ENCODE peak calls at places on chromosomes 1 and 21, in ten cellular contexts. One of them, this sample, is unnamed.

GRCh38 chr1:226973898-226974543 is 33.9 kb downstream of the COQ8A start:
- DNase-seq in EL: no peak
- DNase-seq in GM10248: no peak
- DNase-seq in GF-D8: no peak
- DNase-seq in GDM1: no peak
- DNase-seq in cerebellum: no peak
- DNase-seq in K562: no peak
- DNase-seq in mammary epithelial cell: no peak
- DNase-seq in effector memory CD4-positive, alpha-beta T cell: no peak
- DNase-seq in neural crest cell: no peak
- DNase-seq in this sample: no peak

GRCh38 chr1:184881941-184882648 is 92.2 kb downstream of the NIBAN1 start:
- DNase-seq in EL: no peak
- DNase-seq in GM10248: no peak
- DNase-seq in GF-D8: no peak
- DNase-seq in GDM1: no peak
- DNase-seq in cerebellum: no peak
- DNase-seq in K562: no peak
- DNase-seq in mammary epithelial cell: no peak
- DNase-seq in effector memory CD4-positive, alpha-beta T cell: no peak
- DNase-seq in neural crest cell: no peak
- DNase-seq in this sample: no peak

GRCh38 chr1:239446611-239447010 is 60.2 kb downstream of the CHRM3 start:
- DNase-seq in EL: no peak
- DNase-seq in GM10248: no peak
- DNase-seq in GF-D8: no peak
- DNase-seq in GDM1: no peak
- DNase-seq in cerebellum: no peak
- DNase-seq in K562: no peak
- DNase-seq in mammary epithelial cell: no peak
- DNase-seq in effector memory CD4-positive, alpha-beta T cell: no peak
- DNase-seq in neural crest cell: no peak
- DNase-seq in this sample: no peak

GRCh38 chr1:232084584-232085223 is 458.1 kb downstream of the DISC1 start:
- DNase-seq in EL: no peak
- DNase-seq in GM10248: no peak
- DNase-seq in GF-D8: no peak
- DNase-seq in GDM1: no peak
- DNase-seq in cerebellum: no peak
- DNase-seq in K562: no peak
- DNase-seq in mammary epithelial cell: peak; percentile 24
- DNase-seq in effector memory CD4-positive, alpha-beta T cell: no peak
- DNase-seq in neural crest cell: no peak
- DNase-seq in this sample: peak; percentile 22

GRCh38 chr1:52801011-52801410 is 41.5 kb upstream of the ZYG11A start:
- DNase-seq in EL: no peak
- DNase-seq in GM10248: no peak
- DNase-seq in GF-D8: no peak
- DNase-seq in GDM1: no peak
- DNase-seq in cerebellum: no peak
- DNase-seq in K562: no peak
- DNase-seq in mammary epithelial cell: no peak
- DNase-seq in effector memory CD4-positive, alpha-beta T cell: no peak
- DNase-seq in neural crest cell: no peak
- DNase-seq in this sample: no peak

GRCh38 chr1:9600861-9601834 is 12.4 kb downstream of the TMEM201 start:
- DNase-seq in EL: no peak
- DNase-seq in GM10248: no peak
- DNase-seq in GF-D8: no peak
- DNase-seq in GDM1: no peak
- DNase-seq in cerebellum: no peak
- DNase-seq in K562: no peak
- DNase-seq in mammary epithelial cell: no peak
- DNase-seq in effector memory CD4-positive, alpha-beta T cell: no peak
- DNase-seq in neural crest cell: no peak
- DNase-seq in this sample: no peak

GRCh38 chr1:206725053-206725963 is 40.6 kb downstream of the MAPKAPK2 start:
- DNase-seq in EL: peak; percentile 50
- DNase-seq in GM10248: peak; percentile 71
- DNase-seq in GF-D8: peak; percentile 47
- DNase-seq in GDM1: no peak
- DNase-seq in cerebellum: no peak
- DNase-seq in K562: peak; percentile 71
- DNase-seq in mammary epithelial cell: no peak
- DNase-seq in effector memory CD4-positive, alpha-beta T cell: peak; percentile 36
- DNase-seq in neural crest cell: peak; percentile 57
- DNase-seq in this sample: peak; percentile 84

GRCh38 chr1:8217011-8217711 is 100.8 kb upstream of the SLC45A1 start:
- DNase-seq in EL: peak; percentile 34
- DNase-seq in GM10248: peak; percentile 41
- DNase-seq in GF-D8: no peak
- DNase-seq in GDM1: no peak
- DNase-seq in cerebellum: peak; percentile 26
- DNase-seq in K562: no peak
- DNase-seq in mammary epithelial cell: no peak
- DNase-seq in effector memory CD4-positive, alpha-beta T cell: no peak
- DNase-seq in neural crest cell: peak; percentile 33
- DNase-seq in this sample: no peak

GRCh38 chr1:216847385-216848036 is 124.3 kb upstream of the ESRRG start:
- DNase-seq in EL: peak; percentile 65
- DNase-seq in GM10248: no peak
- DNase-seq in GF-D8: no peak
- DNase-seq in GDM1: no peak
- DNase-seq in cerebellum: no peak
- DNase-seq in K562: no peak
- DNase-seq in mammary epithelial cell: peak; percentile 35
- DNase-seq in effector memory CD4-positive, alpha-beta T cell: no peak
- DNase-seq in neural crest cell: no peak
- DNase-seq in this sample: no peak

GRCh38 chr1:82110366-82111254 is 309.9 kb downstream of the ADGRL2 start:
- DNase-seq in EL: no peak
- DNase-seq in GM10248: no peak
- DNase-seq in GF-D8: no peak
- DNase-seq in GDM1: no peak
- DNase-seq in cerebellum: no peak
- DNase-seq in K562: no peak
- DNase-seq in mammary epithelial cell: no peak
- DNase-seq in effector memory CD4-positive, alpha-beta T cell: no peak
- DNase-seq in neural crest cell: no peak
- DNase-seq in this sample: no peak

GRCh38 chr1:56577859-56578663 is 1.3 kb downstream of the PLPP3 start:
- DNase-seq in EL: peak; percentile 68
- DNase-seq in GM10248: peak; percentile 32
- DNase-seq in GF-D8: no peak
- DNase-seq in GDM1: no peak
- DNase-seq in cerebellum: no peak
- DNase-seq in K562: no peak
- DNase-seq in mammary epithelial cell: peak; percentile 66
- DNase-seq in effector memory CD4-positive, alpha-beta T cell: no peak
- DNase-seq in neural crest cell: peak; percentile 49
- DNase-seq in this sample: peak; percentile 57

GRCh38 chr1:6109688-6110087 is 64.0 kb downstream of the KCNAB2 start:
- DNase-seq in EL: no peak
- DNase-seq in GM10248: no peak
- DNase-seq in GF-D8: no peak
- DNase-seq in GDM1: no peak
- DNase-seq in cerebellum: no peak
- DNase-seq in K562: peak; percentile 49
- DNase-seq in mammary epithelial cell: no peak
- DNase-seq in effector memory CD4-positive, alpha-beta T cell: no peak
- DNase-seq in neural crest cell: no peak
- DNase-seq in this sample: no peak

GRCh38 chr21:29477941-29478340 is 179.2 kb downstream of the BACH1 start:
- DNase-seq in EL: peak; percentile 56
- DNase-seq in GM10248: no peak
- DNase-seq in GF-D8: no peak
- DNase-seq in GDM1: no peak
- DNase-seq in cerebellum: no peak
- DNase-seq in K562: no peak
- DNase-seq in mammary epithelial cell: peak; percentile 15
- DNase-seq in effector memory CD4-positive, alpha-beta T cell: no peak
- DNase-seq in neural crest cell: no peak
- DNase-seq in this sample: no peak

GRCh38 chr1:206797534-206798383 is 25.5 kb upstream of the IL10 start:
- DNase-seq in EL: no peak
- DNase-seq in GM10248: no peak
- DNase-seq in GF-D8: no peak
- DNase-seq in GDM1: no peak
- DNase-seq in cerebellum: no peak
- DNase-seq in K562: peak; percentile 69
- DNase-seq in mammary epithelial cell: no peak
- DNase-seq in effector memory CD4-positive, alpha-beta T cell: no peak
- DNase-seq in neural crest cell: peak; percentile 14
- DNase-seq in this sample: peak; percentile 35

GRCh38 chr1:17306921-17307320 is 1.1 kb upstream of the PADI4 start:
- DNase-seq in EL: no peak
- DNase-seq in GM10248: no peak
- DNase-seq in GF-D8: no peak
- DNase-seq in GDM1: no peak
- DNase-seq in cerebellum: no peak
- DNase-seq in K562: no peak
- DNase-seq in mammary epithelial cell: no peak
- DNase-seq in effector memory CD4-positive, alpha-beta T cell: no peak
- DNase-seq in neural crest cell: no peak
- DNase-seq in this sample: no peak

GRCh38 chr1:187001198-187001904 is 172.6 kb downstream of the PLA2G4A start:
- DNase-seq in EL: peak; percentile 88
- DNase-seq in GM10248: no peak
- DNase-seq in GF-D8: no peak
- DNase-seq in GDM1: no peak
- DNase-seq in cerebellum: no peak
- DNase-seq in K562: no peak
- DNase-seq in mammary epithelial cell: peak; percentile 85
- DNase-seq in effector memory CD4-positive, alpha-beta T cell: no peak
- DNase-seq in neural crest cell: no peak
- DNase-seq in this sample: no peak

GRCh38 chr1:235187316-235187715 is 26.3 kb upstream of the RBM34 start:
- DNase-seq in EL: no peak
- DNase-seq in GM10248: no peak
- DNase-seq in GF-D8: no peak
- DNase-seq in GDM1: no peak
- DNase-seq in cerebellum: no peak
- DNase-seq in K562: no peak
- DNase-seq in mammary epithelial cell: no peak
- DNase-seq in effector memory CD4-positive, alpha-beta T cell: no peak
- DNase-seq in neural crest cell: no peak
- DNase-seq in this sample: no peak

GRCh38 chr21:41210405-41211040 is 42.6 kb downstream of the BACE2 start:
- DNase-seq in EL: no peak
- DNase-seq in GM10248: no peak
- DNase-seq in GF-D8: no peak
- DNase-seq in GDM1: no peak
- DNase-seq in cerebellum: no peak
- DNase-seq in K562: no peak
- DNase-seq in mammary epithelial cell: no peak
- DNase-seq in effector memory CD4-positive, alpha-beta T cell: no peak
- DNase-seq in neural crest cell: no peak
- DNase-seq in this sample: no peak

GRCh38 chr1:115067460-115067859 is 21.8 kb downstream of the TSPAN2 start:
- DNase-seq in EL: peak; percentile 81
- DNase-seq in GM10248: no peak
- DNase-seq in GF-D8: no peak
- DNase-seq in GDM1: no peak
- DNase-seq in cerebellum: no peak
- DNase-seq in K562: no peak
- DNase-seq in mammary epithelial cell: peak; percentile 76
- DNase-seq in effector memory CD4-positive, alpha-beta T cell: no peak
- DNase-seq in neural crest cell: no peak
- DNase-seq in this sample: no peak

GRCh38 chr1:170241266-170241851 is 95.6 kb downstream of the NTMT2 start:
- DNase-seq in EL: no peak
- DNase-seq in GM10248: no peak
- DNase-seq in GF-D8: no peak
- DNase-seq in GDM1: no peak
- DNase-seq in cerebellum: no peak
- DNase-seq in K562: no peak
- DNase-seq in mammary epithelial cell: no peak
- DNase-seq in effector memory CD4-positive, alpha-beta T cell: no peak
- DNase-seq in neural crest cell: no peak
- DNase-seq in this sample: no peak

GRCh38 chr1:205435904-205436573 is 14.2 kb upstream of the LEMD1 start:
- DNase-seq in EL: no peak
- DNase-seq in GM10248: no peak
- DNase-seq in GF-D8: no peak
- DNase-seq in GDM1: no peak
- DNase-seq in cerebellum: peak; percentile 95
- DNase-seq in K562: no peak
- DNase-seq in mammary epithelial cell: no peak
- DNase-seq in effector memory CD4-positive, alpha-beta T cell: no peak
- DNase-seq in neural crest cell: no peak
- DNase-seq in this sample: no peak

GRCh38 chr1:202276920-202277319 is 64.8 kb downstream of the UBE2T start:
- DNase-seq in EL: no peak
- DNase-seq in GM10248: no peak
- DNase-seq in GF-D8: no peak
- DNase-seq in GDM1: no peak
- DNase-seq in cerebellum: no peak
- DNase-seq in K562: no peak
- DNase-seq in mammary epithelial cell: no peak
- DNase-seq in effector memory CD4-positive, alpha-beta T cell: no peak
- DNase-seq in neural crest cell: no peak
- DNase-seq in this sample: no peak

GRCh38 chr1:64348270-64348669 is 121.7 kb upstream of the CACHD1 start:
- DNase-seq in EL: no peak
- DNase-seq in GM10248: no peak
- DNase-seq in GF-D8: no peak
- DNase-seq in GDM1: no peak
- DNase-seq in cerebellum: no peak
- DNase-seq in K562: no peak
- DNase-seq in mammary epithelial cell: no peak
- DNase-seq in effector memory CD4-positive, alpha-beta T cell: no peak
- DNase-seq in neural crest cell: no peak
- DNase-seq in this sample: no peak

GRCh38 chr21:14403681-14404318 is 20.9 kb upstream of the HSPA13 start:
- DNase-seq in EL: peak; percentile 26
- DNase-seq in GM10248: peak; percentile 29
- DNase-seq in GF-D8: no peak
- DNase-seq in GDM1: peak; percentile 5
- DNase-seq in cerebellum: peak; percentile 15
- DNase-seq in K562: peak; percentile 31
- DNase-seq in mammary epithelial cell: peak; percentile 12
- DNase-seq in effector memory CD4-positive, alpha-beta T cell: no peak
- DNase-seq in neural crest cell: no peak
- DNase-seq in this sample: peak; percentile 68

GRCh38 chr1:23198373-23198772 is 18.9 kb downstream of the HTR1D start:
- DNase-seq in EL: peak; percentile 94
- DNase-seq in GM10248: no peak
- DNase-seq in GF-D8: no peak
- DNase-seq in GDM1: no peak
- DNase-seq in cerebellum: no peak
- DNase-seq in K562: no peak
- DNase-seq in mammary epithelial cell: peak; percentile 93
- DNase-seq in effector memory CD4-positive, alpha-beta T cell: no peak
- DNase-seq in neural crest cell: no peak
- DNase-seq in this sample: no peak

GRCh38 chr1:194466706-194467105 is 1280.3 kb upstream of the B3GALT2 start:
- DNase-seq in EL: peak; percentile 13
- DNase-seq in GM10248: no peak
- DNase-seq in GF-D8: no peak
- DNase-seq in GDM1: no peak
- DNase-seq in cerebellum: no peak
- DNase-seq in K562: no peak
- DNase-seq in mammary epithelial cell: peak; percentile 2
- DNase-seq in effector memory CD4-positive, alpha-beta T cell: no peak
- DNase-seq in neural crest cell: no peak
- DNase-seq in this sample: no peak

GRCh38 chr1:209486861-209487260 is 96.7 kb upstream of the CAMK1G start:
- DNase-seq in EL: peak; percentile 74
- DNase-seq in GM10248: no peak
- DNase-seq in GF-D8: no peak
- DNase-seq in GDM1: no peak
- DNase-seq in cerebellum: no peak
- DNase-seq in K562: no peak
- DNase-seq in mammary epithelial cell: peak; percentile 80
- DNase-seq in effector memory CD4-positive, alpha-beta T cell: no peak
- DNase-seq in neural crest cell: no peak
- DNase-seq in this sample: no peak

This sample was measured in Kasumi-1.